ENCODE peak calls at places on chromosomes 11 and 22, in five cellular contexts. F is AG04449, A is mammary epithelial cell, K is left ventricle myocardium inferior, R is upper lobe of right lung. U is an unnamed sample.

GRCh38 chr11:14446701-14447169 is 52.9 kb downstream of the COPB1 start:
- DNase-seq in F (no peak), A (peak), K (no peak), R (no peak), U (no peak)

GRCh38 chr11:127074151-127074761 is 73.7 kb upstream of the KIRREL3 start:
- DNase-seq in R (no peak), A (peak), K (no peak), F (peak), U (peak)

GRCh38 chr22:49514656-49515055 is 313.0 kb downstream of the BRD1 start:
- DNase-seq in F (no peak), R (no peak), A (no peak), K (no peak), U (no peak)

GRCh38 chr11:46049325-46049860 is 71.9 kb downstream of the PHF21A start:
- DNase-seq in F (no peak), R (no peak), A (no peak), K (no peak), U (no peak)

GRCh38 chr22:24208012-24208749 is 26.9 kb downstream of the SUSD2 start:
- DNase-seq in K (no peak), F (peak), A (peak), R (no peak), U (peak)

GRCh38 chr11:28621648-28622215 is 513.5 kb downstream of the METTL15 start:
- DNase-seq in K (no peak), R (no peak), A (no peak), F (no peak), U (no peak)

GRCh38 chr11:86571273-86571948 is 101.0 kb downstream of the ME3 start:
- DNase-seq in A (no peak), K (no peak), R (no peak), F (no peak), U (no peak)

GRCh38 chr11:87879118-87879517 is 296.1 kb downstream of the RAB38 start:
- DNase-seq in K (no peak), A (no peak), F (no peak), R (no peak), U (no peak)

GRCh38 chr11:113906038-113906437 is 1.4 kb downstream of the HTR3B start:
- DNase-seq in K (no peak), A (no peak), F (no peak), R (no peak), U (no peak)

GRCh38 chr11:118214210-118214914 is 10.4 kb downstream of the JAML start:
- DNase-seq in K (peak), F (no peak), A (no peak), R (no peak), U (no peak)

GRCh38 chr22:45441158-45441557 is 27.7 kb downstream of the RIBC2 start:
- DNase-seq in R (no peak), K (peak), A (peak), F (no peak), U (no peak)

GRCh38 chr22:41565403-41566054 is 4.7 kb downstream of the CSDC2 start:
- DNase-seq in A (peak), K (no peak), R (no peak), F (no peak), U (no peak)

GRCh38 chr11:9462172-9462799 is 1.5 kb downstream of the ZNF143 start:
- DNase-seq in K (no peak), R (peak), A (peak), F (no peak), U (no peak)

GRCh38 chr11:103779054-103779453 is 257.4 kb upstream of the DDI1 start:
- DNase-seq in K (no peak), F (no peak), R (no peak), A (peak), U (no peak)

GRCh38 chr11:130528862-130529261 is 80.4 kb downstream of the ADAMTS15 start:
- DNase-seq in R (no peak), F (no peak), A (no peak), K (no peak), U (no peak)

GRCh38 chr11:17476317-17477083 is at the start of gene ABCC8:
- DNase-seq in K (no peak), F (no peak), A (peak), R (no peak), U (no peak)

GRCh38 chr11:96412761-96413381 is 23.1 kb downstream of the JRKL start:
- DNase-seq in K (no peak), F (no peak), R (no peak), A (no peak), U (no peak)

GRCh38 chr22:23691748-23692423 is 1.1 kb downstream of the RGL4 start:
- DNase-seq in R (no peak), A (no peak), F (no peak), K (no peak), U (no peak)

GRCh38 chr11:123454060-123454651 is 24.1 kb downstream of the GRAMD1B start:
- DNase-seq in F (no peak), R (no peak), A (peak), K (no peak), U (no peak)

GRCh38 chr22:33274214-33274828 is 216.1 kb upstream of the SYN3 start:
- DNase-seq in A (peak), K (no peak), R (no peak), F (no peak), U (no peak)

DNA sequence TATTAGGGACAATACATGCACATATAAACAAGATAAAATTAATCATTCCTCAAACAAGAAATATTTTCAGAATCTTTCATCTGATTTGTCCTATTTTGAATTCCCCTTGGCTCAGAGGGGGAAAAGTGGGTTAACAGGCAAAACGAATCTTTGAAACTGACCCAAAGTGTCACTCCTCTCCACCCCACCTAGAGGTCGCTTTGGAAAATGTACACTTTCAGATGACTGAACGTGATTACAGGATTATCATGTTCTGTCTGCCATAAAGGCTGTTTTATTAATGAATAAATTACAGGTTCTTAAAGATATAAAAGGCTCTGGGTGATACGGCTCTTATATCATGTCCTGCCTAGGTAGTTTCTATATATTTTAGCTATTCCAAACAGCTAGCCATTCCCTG is 1735.0 kb downstream of the LRRC4C start:
- DNase-seq in F (no peak), A (no peak), R (no peak), K (no peak), U (no peak)
- TF ChIP-seq CTCF in F (no peak), A (no peak), R (no peak), K (no peak), U (no peak)

GRCh38 chr11:2447253-2447950 is 2.6 kb downstream of the KCNQ1 start:
- DNase-seq in F (no peak), R (peak), A (peak), K (no peak), U (no peak)
- H3K4me3 ChIP-seq in F (no peak), R (peak), A (no peak), K (peak), U (no peak)

GRCh38 chr11:132140056-132140455 is 769.6 kb downstream of the NTM start:
- DNase-seq in R (no peak), F (no peak), K (no peak), A (no peak), U (no peak)
- TF ChIP-seq CTCF in R (no peak), F (no peak), K (no peak), A (no peak), U (no peak)

DNA sequence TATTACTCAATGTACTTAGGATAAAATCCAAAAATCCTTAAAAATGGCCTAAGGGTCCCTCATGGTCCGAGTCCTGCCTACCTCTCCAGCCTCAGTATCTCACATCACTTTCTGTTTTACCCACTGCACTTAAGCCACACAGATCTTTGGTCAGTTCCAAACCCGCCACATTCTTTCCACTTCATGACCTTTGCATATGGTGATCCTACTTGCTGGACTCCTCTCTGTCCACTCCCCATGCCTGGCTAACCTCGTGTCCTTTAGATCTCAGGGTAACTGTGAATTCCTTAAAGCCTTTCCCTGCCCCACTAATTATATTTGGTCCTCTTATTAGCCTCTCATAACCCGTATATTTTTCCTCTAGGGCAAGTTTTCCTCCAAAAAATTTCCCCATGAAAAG is 1.2 kb downstream of the NUP160 start:
- DNase-seq in K (no peak), R (no peak), A (no peak), F (no peak), U (no peak)
- H3K4me3 ChIP-seq in K (peak), R (peak), A (peak), F (peak), U (no peak)

DNA sequence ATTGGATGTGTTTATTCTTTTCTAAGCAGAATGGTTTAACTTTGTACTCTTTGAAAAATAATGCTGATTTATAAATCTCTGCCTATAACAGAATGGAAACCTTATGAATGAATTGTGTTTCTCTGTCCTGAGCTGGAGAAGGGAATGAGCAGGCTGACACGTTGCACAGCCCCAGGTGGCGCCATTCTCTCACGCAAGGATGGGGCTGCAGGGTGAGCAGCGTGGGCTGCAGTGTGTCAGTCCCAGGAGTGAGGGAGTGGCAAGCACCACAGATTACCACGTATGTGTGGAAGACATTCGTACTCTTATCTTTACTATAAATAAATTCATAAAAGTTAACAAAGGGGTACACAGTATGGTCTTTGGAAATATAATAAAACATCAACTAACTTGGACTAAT is 33.4 kb downstream of the FDX1 start:
- DNase-seq in K (peak), A (no peak), R (peak), F (no peak), U (no peak)
- TF ChIP-seq CTCF in K (peak), A (peak), R (peak), F (peak), U (peak)

U was measured in AG09309.